ENCODE peak calls at places on chromosomes 2 and 18, in five cellular contexts. A, R, W, S and C are unnamed samples.

GRCh38 chr2:217820066-217820819 is 182.6 kb downstream of the TNS1 start:
- DNase-seq in A (no peak), S (no peak), W (no peak), R (no peak), C (no peak)

GRCh38 chr18:59459352-59460059 is 100.4 kb upstream of the LMAN1 start:
- DNase-seq in R (no peak), S (no peak), W (no peak), A (no peak), C (no peak)

GRCh38 chr2:177264209-177264538 is 353 bp downstream of the NFE2L2 start:
- DNase-seq in A (peak), W (peak), R (no peak), S (no peak), C (no peak)

GRCh38 chr2:238947243-238947760 is 99.4 kb downstream of the TWIST2 start:
- DNase-seq in R (no peak), S (no peak), W (no peak), A (peak), C (no peak)

GRCh38 chr18:46393230-46393629 is 263.8 kb downstream of the LOXHD1 start:
- DNase-seq in A (no peak), W (no peak), S (no peak), R (no peak), C (no peak)

GRCh38 chr18:60372598-60372997 is at the start of gene MC4R:
- DNase-seq in A (no peak), W (no peak), R (peak), S (no peak), C (peak)

GRCh38 chr18:45370190-45371010 is 244.9 kb upstream of the SLC14A2 start:
- DNase-seq in S (no peak), W (no peak), A (no peak), R (no peak), C (no peak)

GRCh38 chr18:21896732-21897336 is 156.2 kb downstream of the MIB1 start:
- DNase-seq in W (no peak), A (no peak), R (peak), S (no peak), C (peak)

GRCh38 chr2:240514631-240515030 is 43.2 kb downstream of the ANKMY1 start:
- DNase-seq in S (no peak), A (no peak), W (no peak), R (no peak), C (no peak)

GRCh38 chr2:232137346-232137745 is 175.8 kb downstream of the DIS3L2 start:
- DNase-seq in A (no peak), S (no peak), R (no peak), W (no peak), C (no peak)

GRCh38 chr2:186891219-186891621 is 42.2 kb upstream of the ZSWIM2 start:
- DNase-seq in S (no peak), A (no peak), W (no peak), R (no peak), C (no peak)

GRCh38 chr2:168703926-168704325 is 98.5 kb upstream of the NOSTRIN start:
- DNase-seq in A (no peak), R (no peak), S (no peak), W (no peak), C (no peak)

GRCh38 chr18:6279308-6279707 is 135.4 kb downstream of the L3MBTL4 start:
- DNase-seq in R (no peak), A (no peak), W (no peak), S (no peak), C (no peak)

GRCh38 chr2:217776631-217777030 is 226.2 kb downstream of the TNS1 start:
- DNase-seq in A (no peak), R (no peak), W (no peak), S (no peak), C (no peak)

GRCh38 chr2:131036269-131036668 is 57.0 kb downstream of the FAM168B start:
- DNase-seq in W (no peak), S (no peak), R (no peak), A (no peak), C (no peak)

GRCh38 chr2:122831644-122832043 is 1076.2 kb downstream of the TSN start:
- DNase-seq in S (no peak), A (no peak), R (no peak), W (no peak), C (no peak)

GRCh38 chr2:173032032-173032431 is 43.6 kb upstream of the MAP3K20 start:
- DNase-seq in S (no peak), W (no peak), R (no peak), A (no peak), C (no peak)

GRCh38 chr2:130756041-130756720 is 841 bp downstream of the AMER3 start:
- DNase-seq in A (no peak), W (no peak), R (peak), S (no peak), C (no peak)

GRCh38 chr2:15965564-15966019 is 25.2 kb downstream of the MYCN start:
- DNase-seq in W (no peak), A (no peak), R (no peak), S (no peak), C (no peak)

GRCh38 chr2:130915149-130915548 is 78.4 kb downstream of the ARHGEF4 start:
- DNase-seq in A (no peak), S (no peak), W (no peak), R (no peak), C (no peak)

GRCh38 chr2:39737661-39738060 is 41.4 kb downstream of the THUMPD2 start:
- DNase-seq in R (peak), S (peak), W (no peak), A (no peak), C (no peak)

GRCh38 chr2:14197293-14197692 is 435.2 kb upstream of the LRATD1 start:
- DNase-seq in A (no peak), R (no peak), S (no peak), W (no peak), C (no peak)

GRCh38 chr2:176174850-176175728 is 13.4 kb upstream of the HOXD1 start:
- DNase-seq in S (no peak), A (no peak), R (peak), W (no peak), C (peak)

GRCh38 chr2:15640784-15641183 is 49.1 kb downstream of the DDX1 start:
- DNase-seq in A (no peak), S (no peak), R (no peak), W (no peak), C (no peak)

GRCh38 chr2:86787701-86788100 is 3.0 kb downstream of the CD8A start:
- DNase-seq in W (no peak), R (no peak), S (no peak), A (no peak), C (no peak)

GRCh38 chr2:96138146-96139145 is at the start of gene ASTL:
- DNase-seq in S (no peak), W (no peak), R (peak), A (peak), C (peak)

GRCh38 chr2:168350380-168350779 is 103.0 kb upstream of the STK39 start:
- DNase-seq in R (peak), W (no peak), S (no peak), A (peak), C (peak)

GRCh38 chr2:71672011-71672639 is 218.8 kb downstream of the DYSF start:
- DNase-seq in S (no peak), R (peak), A (peak), W (no peak), C (peak)

GRCh38 chr2:58634653-58635347 is 393.7 kb upstream of the FANCL start:
- DNase-seq in S (no peak), W (no peak), A (no peak), R (no peak), C (no peak)